ENCODE peak calls at places on chromosome 13, in six cellular contexts. Q is activated naive CD8-positive, alpha-beta T cell treated with anti-CD3 and anti-CD28 coated beads, Interleukin-2, amount 50 U/mL, for 24 hours; Z is NCI-H748 treated with DMSO at 0.1 percent for 48 hours; S is Daoy; K is COLO829; W is HFFc6. O is an unnamed sample.

GRCh38 chr13:30787747-30788535 is 52.6 kb downstream of the ALOX5AP start:
- DNase-seq in Q (no peak), Z (no peak), S (no peak), K (no peak), W (no peak), O (no peak)

GRCh38 chr13:97231118-97231831 is 9.1 kb downstream of the MBNL2 start:
- DNase-seq in Q (no peak), Z (no peak), S (no peak), K (no peak), W (no peak), O (no peak)

GRCh38 chr13:94233401-94233800 is 246.1 kb downstream of the DCT start:
- DNase-seq in Q (no peak), Z (no peak), S (peak), K (peak), W (peak), O (peak)

GRCh38 chr13:48318714-48319457 is 15.3 kb downstream of the RB1 start:
- DNase-seq in Q (peak), Z (no peak), S (no peak), K (no peak), W (no peak), O (no peak)

GRCh38 chr13:106302011-106302410 is 233.5 kb downstream of the EFNB2 start:
- DNase-seq in Q (no peak), Z (no peak), S (no peak), K (no peak), W (no peak), O (no peak)

GRCh38 chr13:30743319-30744055 is 8.1 kb downstream of the ALOX5AP start:
- DNase-seq in Q (no peak), Z (no peak), S (peak), K (peak), W (peak), O (peak)

GRCh38 chr13:106649495-106649894 is 81.6 kb upstream of the ARGLU1 start:
- DNase-seq in Q (no peak), Z (no peak), S (peak), K (no peak), W (no peak), O (peak)

GRCh38 chr13:27928805-27929753 is 9.3 kb downstream of the PDX1 start:
- DNase-seq in Q (no peak), Z (no peak), S (no peak), K (no peak), W (no peak), O (no peak)

GRCh38 chr13:34156841-34157365 is 339.0 kb downstream of the RFC3 start:
- DNase-seq in Q (peak), Z (peak), S (peak), K (peak), W (peak), O (peak)

GRCh38 chr13:106685142-106685541 is 117.2 kb upstream of the ARGLU1 start:
- DNase-seq in Q (no peak), Z (no peak), S (no peak), K (no peak), W (no peak), O (no peak)

O was measured in RPMI7951.